ENCODE peak calls at places on chromosomes 6 and 20, in four cellular contexts. One of them, this sample, is unnamed.

GRCh38 chr20:19890358-19891117 is 126.6 kb upstream of the NAA20 start:
- DNase-seq in PC-3: no peak
- DNase-seq in HFFc6: no peak
- DNase-seq in Peyer's patch: no peak
- DNase-seq in this sample: no peak

GRCh38 chr6:65126667-65127066 is 580.4 kb downstream of the EYS start:
- DNase-seq in PC-3: no peak
- DNase-seq in HFFc6: no peak
- DNase-seq in Peyer's patch: no peak
- DNase-seq in this sample: no peak

GRCh38 chr20:37758332-37758731 is 64.5 kb downstream of the CTNNBL1 start:
- DNase-seq in PC-3: peak; percentile 31
- DNase-seq in HFFc6: no peak
- DNase-seq in Peyer's patch: peak; percentile 47
- DNase-seq in this sample: no peak

GRCh38 chr6:134247271-134247833 is 70.6 kb downstream of the SGK1 start:
- DNase-seq in PC-3: no peak
- DNase-seq in HFFc6: no peak
- DNase-seq in Peyer's patch: peak; percentile 85
- DNase-seq in this sample: no peak

GRCh38 chr6:72446427-72446826 is 175.4 kb upstream of the KCNQ5 start:
- DNase-seq in PC-3: peak; percentile 19
- DNase-seq in HFFc6: peak; percentile 9
- DNase-seq in Peyer's patch: no peak
- DNase-seq in this sample: no peak

GRCh38 chr6:52994031-52994788 is 874 bp downstream of the GSTA4 start:
- DNase-seq in PC-3: peak; percentile 47
- DNase-seq in HFFc6: peak; percentile 16
- DNase-seq in Peyer's patch: no peak
- DNase-seq in this sample: no peak

GRCh38 chr20:11032611-11033010 is 358.8 kb upstream of the JAG1 start:
- DNase-seq in PC-3: no peak
- DNase-seq in HFFc6: no peak
- DNase-seq in Peyer's patch: no peak
- DNase-seq in this sample: no peak

GRCh38 chr6:3825331-3825831 is 23.8 kb upstream of the FAM50B start:
- DNase-seq in PC-3: peak; percentile 70
- DNase-seq in HFFc6: peak; percentile 17
- DNase-seq in Peyer's patch: peak; percentile 51
- DNase-seq in this sample: no peak

GRCh38 chr20:5557123-5557522 is 193.1 kb upstream of the SHLD1 start:
- DNase-seq in PC-3: peak; percentile 66
- DNase-seq in HFFc6: peak; percentile 36
- DNase-seq in Peyer's patch: peak; percentile 78
- DNase-seq in this sample: peak; percentile 44

GRCh38 chr6:165656581-165657324 is 6.3 kb downstream of the PDE10A start:
- DNase-seq in PC-3: no peak
- DNase-seq in HFFc6: no peak
- DNase-seq in Peyer's patch: no peak
- DNase-seq in this sample: no peak

GRCh38 chr6:113856011-113856551 is 1.1 kb upstream of the MARCKS start:
- DNase-seq in PC-3: peak; percentile 48
- DNase-seq in HFFc6: peak; percentile 42
- DNase-seq in Peyer's patch: peak; percentile 58
- DNase-seq in this sample: no peak

GRCh38 chr6:40436685-40437604 is 150.2 kb downstream of the LRFN2 start:
- DNase-seq in PC-3: peak; percentile 45
- DNase-seq in HFFc6: no peak
- DNase-seq in Peyer's patch: no peak
- DNase-seq in this sample: peak; percentile 25

DNA sequence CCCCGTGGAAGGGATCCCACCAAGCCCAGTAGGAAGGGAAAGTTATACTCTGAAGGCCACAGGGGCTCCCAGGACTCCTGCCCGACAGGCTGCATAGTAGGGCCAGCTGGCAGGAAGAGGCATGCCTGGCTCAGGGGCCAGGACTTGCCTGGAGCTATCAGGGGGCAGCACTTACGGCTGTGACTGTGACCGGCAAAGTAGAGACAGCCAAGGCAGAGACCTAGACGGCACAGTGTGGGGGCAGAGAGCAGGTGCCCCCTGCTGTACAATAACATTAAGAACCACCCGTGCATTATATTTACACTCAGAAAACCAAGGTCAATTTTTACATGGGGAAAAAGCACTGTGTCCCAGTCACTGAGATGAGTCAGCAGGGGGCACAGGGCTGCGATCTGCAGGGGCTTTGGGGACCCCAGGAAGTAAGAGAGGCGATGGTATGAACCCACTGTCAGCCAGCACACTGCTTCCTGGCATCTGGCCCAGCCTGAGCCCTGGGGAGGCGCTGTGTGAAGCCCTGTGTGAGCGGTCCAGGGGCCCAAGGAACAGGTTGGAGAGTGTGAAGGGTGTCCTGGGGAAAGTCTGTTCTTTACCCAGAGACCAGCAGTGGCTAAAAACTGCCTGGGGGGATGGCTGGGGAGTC is 9.9 kb downstream of the CCDC167 start:
- DNase-seq in PC-3: no peak
- DNase-seq in HFFc6: no peak
- DNase-seq in Peyer's patch: peak; percentile 49
- DNase-seq in this sample: no peak
- TF ChIP-seq CTCF in PC-3: peak; percentile 37
- TF ChIP-seq CTCF in HFFc6: peak; percentile 70
- TF ChIP-seq CTCF in Peyer's patch: no peak
- TF ChIP-seq CTCF in this sample: no peak

GRCh38 chr6:117918454-117918853 is 11.4 kb downstream of the SLC35F1 start:
- DNase-seq in PC-3: no peak
- DNase-seq in HFFc6: no peak
- DNase-seq in Peyer's patch: no peak
- DNase-seq in this sample: no peak
- TF ChIP-seq CTCF in PC-3: peak; percentile 17
- TF ChIP-seq CTCF in HFFc6: no peak
- TF ChIP-seq CTCF in Peyer's patch: no peak
- TF ChIP-seq CTCF in this sample: no peak

DNA sequence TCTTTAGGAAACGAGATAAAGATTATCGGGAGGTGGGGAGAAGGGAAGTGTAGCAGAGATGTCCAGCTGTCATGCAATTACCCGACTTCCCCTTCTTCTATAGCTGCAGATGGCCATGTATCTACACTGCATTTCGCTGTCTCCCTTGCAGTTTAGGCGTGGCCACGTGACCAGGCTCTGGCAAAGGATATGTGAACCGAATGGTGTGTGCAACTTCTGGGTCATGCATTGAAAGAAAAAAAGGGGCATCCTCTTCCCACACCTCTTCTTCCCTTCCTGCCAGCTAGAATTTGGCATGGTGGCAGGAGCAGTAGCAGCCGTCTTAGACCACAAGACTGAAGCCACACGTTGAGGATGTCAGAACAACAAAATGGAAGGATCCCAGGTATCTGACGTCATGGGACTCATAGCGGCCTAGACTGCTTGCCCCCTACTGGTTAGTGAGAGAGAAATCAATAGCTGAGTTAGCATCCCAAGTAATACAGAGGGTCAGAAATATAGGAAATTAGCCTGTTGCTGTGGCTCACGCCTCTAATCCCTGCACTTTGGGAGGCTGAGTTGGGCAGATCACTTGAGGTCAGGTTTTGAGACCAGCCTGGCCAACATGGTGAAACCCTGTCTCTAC is 32.8 kb downstream of the TCF15 start:
- DNase-seq in PC-3: peak; percentile 22
- DNase-seq in HFFc6: no peak
- DNase-seq in Peyer's patch: peak; percentile 33
- DNase-seq in this sample: no peak
- TF ChIP-seq CTCF in PC-3: peak; percentile 55
- TF ChIP-seq CTCF in HFFc6: peak; percentile 61
- TF ChIP-seq CTCF in Peyer's patch: no peak
- TF ChIP-seq CTCF in this sample: no peak

DNA sequence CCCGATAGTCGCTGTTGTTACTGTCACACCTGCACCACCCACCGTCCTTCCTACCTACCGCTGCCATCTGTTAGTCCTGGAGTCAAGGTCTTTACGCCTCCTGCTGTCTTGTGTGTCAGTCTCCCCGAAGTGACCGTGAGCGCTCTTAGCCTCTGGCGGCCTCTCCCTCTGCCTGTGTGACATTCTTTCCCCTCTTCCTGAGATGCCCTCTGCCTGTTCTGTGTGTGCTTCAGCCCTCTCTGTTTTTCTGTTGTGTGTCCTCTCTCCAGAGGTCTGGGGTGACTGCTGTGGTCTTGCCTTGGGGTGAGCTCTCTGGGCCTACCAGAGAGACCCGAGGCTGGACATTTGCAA is 54.9 kb downstream of the TCP11 start:
- DNase-seq in PC-3: no peak
- DNase-seq in HFFc6: no peak
- DNase-seq in Peyer's patch: peak; percentile 27
- DNase-seq in this sample: no peak
- TF ChIP-seq CTCF in PC-3: no peak
- TF ChIP-seq CTCF in HFFc6: no peak
- TF ChIP-seq CTCF in Peyer's patch: no peak
- TF ChIP-seq CTCF in this sample: no peak

DNA sequence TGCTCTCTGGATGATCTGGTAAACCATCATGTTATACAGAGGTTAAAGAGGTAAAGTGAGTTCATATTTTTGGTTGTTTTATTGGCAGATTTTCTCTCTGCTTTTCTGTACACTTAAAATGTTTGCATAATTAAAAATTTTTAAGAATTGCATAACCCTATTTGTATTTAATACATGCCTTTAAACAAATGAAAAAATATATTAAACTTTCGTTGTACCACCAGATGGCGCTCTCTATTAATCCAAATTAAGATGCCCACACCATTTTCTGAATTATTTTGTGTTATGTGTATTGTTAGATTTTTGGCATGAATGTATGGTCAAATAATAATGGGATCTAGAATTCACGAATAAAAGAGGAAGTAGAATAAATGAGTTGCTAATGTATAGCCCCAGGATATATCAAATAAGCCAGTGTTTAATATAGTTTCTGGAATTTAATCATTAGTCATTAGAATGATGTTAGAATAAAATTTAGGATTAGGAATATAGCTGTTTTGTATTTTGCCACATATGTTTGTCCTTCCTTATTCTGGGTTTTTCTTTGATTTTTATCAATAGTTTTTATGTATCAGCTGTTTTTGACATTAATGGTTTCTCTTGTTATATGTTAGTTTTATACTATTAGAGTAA is 38.9 kb downstream of the SMAP1 start:
- DNase-seq in PC-3: peak; percentile 71
- DNase-seq in HFFc6: peak; percentile 35
- DNase-seq in Peyer's patch: no peak
- DNase-seq in this sample: no peak
- TF ChIP-seq CTCF in PC-3: peak; percentile 73
- TF ChIP-seq CTCF in HFFc6: peak; percentile 94
- TF ChIP-seq CTCF in Peyer's patch: peak; percentile 34
- TF ChIP-seq CTCF in this sample: peak; percentile 86

GRCh38 chr6:71079707-71080106 is 122.8 kb upstream of the B3GAT2 start:
- DNase-seq in PC-3: no peak
- DNase-seq in HFFc6: peak; percentile 1
- DNase-seq in Peyer's patch: no peak
- DNase-seq in this sample: no peak
- TF ChIP-seq CTCF in PC-3: no peak
- TF ChIP-seq CTCF in HFFc6: no peak
- TF ChIP-seq CTCF in Peyer's patch: no peak
- TF ChIP-seq CTCF in this sample: no peak